ENCODE peak calls at places on chromosomes 3 and 15, in five cellular contexts. C, Y, T, F and L are unnamed samples.

GRCh38 chr3:190306513-190307163 is 15.6 kb downstream of the CLDN1 start:
- DNase-seq in C (no peak), Y (no peak), T (no peak), F (peak), L (no peak)

GRCh38 chr15:83919319-83919830 is 265.5 kb downstream of the ADAMTSL3 start:
- DNase-seq in F (no peak), T (no peak), Y (peak), C (no peak), L (no peak)

GRCh38 chr15:77630956-77631789 is 1.5 kb downstream of the LINGO1 start:
- DNase-seq in T (peak), C (no peak), Y (no peak), F (no peak), L (no peak)

GRCh38 chr3:78632925-78633324 is 1134.9 kb downstream of the ROBO1 start:
- DNase-seq in C (no peak), T (no peak), F (no peak), Y (no peak), L (no peak)

GRCh38 chr3:48532271-48532973 is 24.2 kb downstream of the PFKFB4 start:
- DNase-seq in C (no peak), F (no peak), Y (no peak), T (no peak), L (no peak)

GRCh38 chr3:25537476-25537875 is 109.4 kb downstream of the RARB start:
- DNase-seq in Y (no peak), C (no peak), F (no peak), T (no peak), L (no peak)

GRCh38 chr15:35740761-35741160 is 194.8 kb upstream of the DPH6 start:
- DNase-seq in T (peak), F (no peak), Y (no peak), C (no peak), L (no peak)

GRCh38 chr3:51384145-51384729 is 854 bp upstream of the MANF start:
- DNase-seq in F (no peak), Y (no peak), C (peak), T (peak), L (peak)

GRCh38 chr15:64216722-64217428 is 54.1 kb upstream of the PPIB start:
- DNase-seq in F (peak), T (peak), Y (no peak), C (peak), L (no peak)

GRCh38 chr3:42345811-42346210 is 64.6 kb downstream of the LYZL4 start:
- DNase-seq in T (no peak), F (no peak), Y (no peak), C (no peak), L (no peak)

GRCh38 chr3:188396900-188397299 is 242.9 kb downstream of the LPP start:
- DNase-seq in Y (no peak), T (no peak), C (no peak), F (no peak), L (no peak)

GRCh38 chr3:61714225-61714624 is 152.9 kb downstream of the PTPRG start:
- DNase-seq in F (no peak), Y (no peak), C (no peak), T (no peak), L (no peak)

GRCh38 chr3:119630562-119631329 is 29.6 kb downstream of the POPDC2 start:
- DNase-seq in Y (no peak), C (no peak), F (no peak), T (no peak), L (no peak)

GRCh38 chr3:63278171-63278999 is at the start of gene SYNPR:
- DNase-seq in F (no peak), Y (no peak), T (peak), C (no peak), L (no peak)

GRCh38 chr15:78628227-78628626 is 7.4 kb upstream of the CHRNA3 start:
- DNase-seq in T (no peak), F (no peak), C (no peak), Y (no peak), L (no peak)

GRCh38 chr3:59680916-59681315 is 631.1 kb upstream of the CFAP20DC start:
- DNase-seq in Y (no peak), C (no peak), T (no peak), F (no peak), L (no peak)

GRCh38 chr3:193732391-193732790 is 139.4 kb downstream of the OPA1 start:
- DNase-seq in F (peak), Y (no peak), T (no peak), C (no peak), L (no peak)

GRCh38 chr15:70094690-70095311 is 2.9 kb downstream of the TLE3 start:
- DNase-seq in T (no peak), Y (no peak), C (no peak), F (peak), L (no peak)

GRCh38 chr3:53773586-53774368 is 72.4 kb downstream of the CHDH start:
- DNase-seq in Y (peak), F (no peak), C (no peak), T (peak), L (no peak)

GRCh38 chr3:8986741-8987672 is 23.7 kb upstream of the RAD18 start:
- DNase-seq in C (no peak), Y (no peak), T (no peak), F (no peak), L (no peak)

GRCh38 chr3:37114251-37115145 is 59.9 kb downstream of the LRRFIP2 start:
- DNase-seq in T (no peak), F (no peak), C (no peak), Y (no peak), L (no peak)

GRCh38 chr15:50109086-50109987 is 9.7 kb downstream of the ATP8B4 start:
- DNase-seq in Y (no peak), C (no peak), T (no peak), F (no peak), L (no peak)

GRCh38 chr15:36595625-36596024 is 16.2 kb downstream of the CDIN1 start:
- DNase-seq in C (no peak), F (no peak), T (no peak), Y (no peak), L (no peak)

GRCh38 chr3:69740103-69741021 is 1.1 kb downstream of the MITF start:
- DNase-seq in C (peak), Y (no peak), T (no peak), F (no peak), L (peak)

GRCh38 chr15:68209735-68210408 is 4.7 kb upstream of the CALML4 start:
- DNase-seq in F (no peak), T (no peak), Y (no peak), C (no peak), L (no peak)

GRCh38 chr3:185131602-185132256 is 21.1 kb downstream of the C3orf70 start:
- DNase-seq in C (no peak), Y (no peak), F (peak), T (no peak), L (no peak)

GRCh38 chr3:155308831-155309230 is 15.3 kb upstream of the STRIT1 start:
- DNase-seq in F (no peak), Y (no peak), T (no peak), C (no peak), L (no peak)

GRCh38 chr3:9067352-9067975 is 104.2 kb upstream of the RAD18 start:
- DNase-seq in C (peak), Y (peak), T (peak), F (peak), L (peak)

GRCh38 chr3:58047806-58048205 is 39.6 kb downstream of the FLNB start:
- DNase-seq in T (no peak), C (no peak), Y (no peak), F (no peak), L (no peak)

GRCh38 chr3:106034313-106034712 is 165.5 kb upstream of the CBLB start:
- DNase-seq in C (no peak), Y (no peak), F (no peak), T (no peak), L (no peak)

GRCh38 chr3:123089611-123090301 is 22.9 kb downstream of the PDIA5 start:
- DNase-seq in T (no peak), C (no peak), F (no peak), Y (no peak), L (no peak)

GRCh38 chr3:120780977-120781376 is 38.4 kb downstream of the GTF2E1 start:
- DNase-seq in F (no peak), T (no peak), C (no peak), Y (peak), L (no peak)

GRCh38 chr3:101963902-101964362 is 114.6 kb downstream of the NFKBIZ start:
- DNase-seq in T (no peak), F (no peak), C (no peak), Y (no peak), L (no peak)

GRCh38 chr15:66587749-66588148 is 22.0 kb upstream of the LCTL start:
- DNase-seq in T (no peak), Y (no peak), C (no peak), F (no peak), L (no peak)
- TF ChIP-seq FOXM1 in T (no peak), Y (no peak), C (no peak), F (no peak), L (no peak)

GRCh38 chr3:20808864-20809263 is 622.9 kb upstream of the SGO1 start:
- DNase-seq in Y (no peak), T (no peak), F (no peak), C (no peak), L (no peak)
- TF ChIP-seq FOXM1 in Y (no peak), T (no peak), F (no peak), C (no peak), L (no peak)

GRCh38 chr15:38560456-38560926 is 4.1 kb downstream of the RASGRP1 start:
- DNase-seq in Y (no peak), F (no peak), T (no peak), C (no peak), L (no peak)
- TF ChIP-seq FOXM1 in Y (peak), F (no peak), T (no peak), C (no peak), L (no peak)

DNA sequence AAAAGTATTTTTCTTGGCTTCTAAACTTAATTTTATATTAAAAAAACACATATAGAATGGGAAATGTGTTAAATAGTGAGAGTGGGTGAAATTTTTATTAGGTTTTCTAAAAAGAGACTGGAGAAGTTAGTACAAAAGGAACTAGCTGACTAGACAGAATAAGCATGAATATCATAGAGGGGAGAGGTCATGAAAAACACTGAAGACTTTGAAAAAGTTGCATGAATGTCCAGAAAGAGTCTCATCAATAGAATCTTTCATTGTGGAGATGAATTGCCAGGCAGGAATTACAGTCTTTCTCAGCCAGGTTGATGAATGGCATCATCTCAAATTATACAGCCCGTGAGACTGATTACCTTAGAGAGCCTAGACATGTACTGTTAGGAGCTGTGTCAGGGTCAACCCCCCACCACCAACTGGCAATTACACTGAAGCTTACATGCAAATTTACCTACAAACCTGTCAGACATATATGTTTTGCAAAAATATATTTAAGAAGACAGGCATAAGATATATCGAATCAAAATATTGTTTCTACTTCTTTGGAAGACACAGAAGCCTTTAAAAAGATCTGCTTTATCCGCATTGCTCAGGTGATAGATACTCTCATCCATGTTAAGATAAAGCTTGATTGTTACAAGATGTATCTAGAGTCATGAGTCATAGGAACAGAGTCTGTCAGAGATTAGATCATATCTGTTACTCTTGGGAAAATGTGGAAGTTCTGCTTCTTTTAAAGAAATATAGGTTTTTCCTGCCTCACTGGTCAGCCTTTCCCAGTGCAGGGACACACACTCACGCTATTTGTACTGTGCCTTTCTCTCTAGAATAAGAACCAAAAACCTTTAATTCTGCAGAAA is 34.8 kb upstream of the PFN2 start:
- DNase-seq in C (no peak), T (no peak), F (no peak), Y (no peak), L (no peak)
- TF ChIP-seq FOXM1 in C (no peak), T (peak), F (no peak), Y (no peak), L (no peak)

GRCh38 chr3:148600902-148601765 is 96.6 kb upstream of the AGTR1 start:
- DNase-seq in F (peak), C (no peak), T (no peak), Y (no peak), L (no peak)
- TF ChIP-seq FOXM1 in F (no peak), C (no peak), T (no peak), Y (no peak), L (no peak)

GRCh38 chr15:62564889-62565288 is 399.8 kb upstream of the C2CD4B start:
- DNase-seq in C (no peak), F (no peak), Y (no peak), T (peak), L (no peak)

GRCh38 chr15:62561572-62561970 is 396.5 kb upstream of the C2CD4B start:
- DNase-seq in T (no peak), F (no peak), Y (no peak), C (no peak), L (no peak)

GRCh38 chr15:62559049-62559733 is 394.1 kb upstream of the C2CD4B start:
- DNase-seq in Y (no peak), C (no peak), F (no peak), T (no peak), L (no peak)

GRCh38 chr15:62558640-62559039 is 393.6 kb upstream of the C2CD4B start:
- DNase-seq in Y (no peak), C (no peak), F (peak), T (no peak), L (no peak)

GRCh38 chr15:62560943-62561571 is 396.0 kb upstream of the C2CD4B start:
- DNase-seq in Y (no peak), F (no peak), C (no peak), T (no peak), L (no peak)
- TF ChIP-seq FOXM1 in Y (no peak), F (no peak), C (no peak), T (no peak), L (no peak)